ENCODE peak calls at places on chromosome 2, in five cellular contexts. W is transverse colon, K is stomach, V is K562, D is GM12878. N is an unnamed sample. For H3K4me1, the result is how much of the 10 kb centered on the place peaks cover.

GRCh38 chr2:46704593-46704992 is 211.0 kb downstream of the MCFD2 start:
- DNase-seq in W (no peak), K (no peak), V (no peak), D (no peak), N (no peak)

GRCh38 chr2:232574674-232575403 is 24.4 kb downstream of the EIF4E2 start:
- DNase-seq in W (no peak), K (no peak), V (no peak), D (no peak), N (no peak)

GRCh38 chr2:148721991-148722777 is 77.6 kb downstream of the EPC2 start:
- DNase-seq in W (no peak), K (no peak), V (no peak), D (no peak), N (no peak)

GRCh38 chr2:130391058-130391871 is 35.4 kb downstream of the PTPN18 start:
- DNase-seq in W (peak), K (peak), V (peak), D (no peak), N (peak)

GRCh38 chr2:151845481-151845880 is 17.3 kb upstream of the ARL5A start:
- DNase-seq in W (no peak), K (no peak), V (no peak), D (no peak), N (no peak)

GRCh38 chr2:133287709-133288108 is 280.6 kb downstream of the NCKAP5 start:
- DNase-seq in W (no peak), K (no peak), V (no peak), D (no peak), N (no peak)

GRCh38 chr2:160145471-160145870 is 54.6 kb downstream of the ITGB6 start:
- DNase-seq in W (no peak), K (no peak), V (no peak), D (no peak), N (no peak)

GRCh38 chr2:240929364-240930095 is 23.4 kb downstream of the CROCC2 start:
- DNase-seq in W (peak), K (peak), V (no peak), D (no peak), N (peak)

GRCh38 chr2:240452471-240453256 is 17.2 kb downstream of the GPC1 start:
- DNase-seq in W (peak), K (peak), V (peak), D (no peak), N (peak)

GRCh38 chr2:8152392-8153257 is 529.2 kb upstream of the ID2 start:
- DNase-seq in W (no peak), K (no peak), V (no peak), D (peak), N (no peak)

GRCh38 chr2:151238527-151239487 is 22.9 kb downstream of the RBM43 start:
- DNase-seq in W (peak), K (no peak), V (peak), D (peak), N (peak)

GRCh38 chr2:224650815-224651439 is 65.2 kb downstream of the CCDC195 start:
- DNase-seq in W (no peak), K (no peak), V (peak), D (no peak), N (no peak)

GRCh38 chr2:120001461-120001860 is 11.4 kb upstream of the EPB41L5 start:
- DNase-seq in W (no peak), K (no peak), V (no peak), D (no peak), N (no peak)

GRCh38 chr2:196435189-196435588 is 204.3 kb upstream of the CCDC150 start:
- DNase-seq in W (no peak), K (no peak), V (no peak), D (no peak), N (no peak)

GRCh38 chr2:216536725-216537124 is 38.1 kb downstream of the RPL37A start:
- DNase-seq in W (no peak), K (no peak), V (no peak), D (no peak), N (no peak)

GRCh38 chr2:13255485-13255884 is 538.7 kb downstream of the TRIB2 start:
- DNase-seq in W (no peak), K (no peak), V (no peak), D (no peak), N (no peak)

GRCh38 chr2:54634564-54635511 is 88.6 kb upstream of the EML6 start:
- DNase-seq in W (peak), K (no peak), V (no peak), D (peak), N (peak)

GRCh38 chr2:230000118-230000841 is 68.4 kb downstream of the SLC16A14 start:
- DNase-seq in W (no peak), K (no peak), V (no peak), D (peak), N (no peak)

GRCh38 chr2:28661589-28662001 is 90.0 kb upstream of the PPP1CB start:
- DNase-seq in W (peak), K (peak), V (no peak), D (no peak), N (peak)

GRCh38 chr2:120109186-120110061 is 96.5 kb downstream of the EPB41L5 start:
- DNase-seq in W (no peak), K (no peak), V (peak), D (peak), N (no peak)

GRCh38 chr2:129462349-129462748 is 517.1 kb upstream of the RAB6C start:
- DNase-seq in W (no peak), K (no peak), V (no peak), D (no peak), N (no peak)

GRCh38 chr2:226299771-226300170 is 499.8 kb downstream of the IRS1 start:
- DNase-seq in W (no peak), K (no peak), V (no peak), D (no peak), N (no peak)

GRCh38 chr2:189236066-189236465 is 56.5 kb upstream of the COL5A2 start:
- DNase-seq in W (no peak), K (no peak), V (no peak), D (no peak), N (no peak)

GRCh38 chr2:172429351-172429968 is 2.1 kb downstream of the ITGA6 start:
- DNase-seq in W (no peak), K (no peak), V (no peak), D (no peak), N (no peak)

GRCh38 chr2:9095690-9096089 is 92.2 kb upstream of the MBOAT2 start:
- DNase-seq in W (peak), K (peak), V (no peak), D (no peak), N (no peak)

GRCh38 chr2:109379507-109379906 is 234.3 kb downstream of the SEPTIN10 start:
- DNase-seq in W (no peak), K (peak), V (no peak), D (no peak), N (peak)

GRCh38 chr2:111708478-111708877 is 175.5 kb downstream of the ANAPC1 start:
- DNase-seq in W (no peak), K (no peak), V (no peak), D (no peak), N (no peak)

GRCh38 chr2:135742307-135742838 is 718 bp downstream of the UBXN4 start:
- DNase-seq in W (peak), K (peak), V (no peak), D (no peak), N (no peak)

GRCh38 chr2:65069425-65069824 is 13.2 kb downstream of the CEP68 start:
- DNase-seq in W (no peak), K (no peak), V (no peak), D (no peak), N (no peak)

GRCh38 chr2:65070856-65071255 is 14.6 kb downstream of the CEP68 start:
- DNase-seq in W (no peak), K (no peak), V (no peak), D (no peak), N (no peak)

GRCh38 chr2:65070172-65070830 is 14.1 kb downstream of the CEP68 start:
- DNase-seq in W (peak), K (no peak), V (no peak), D (no peak), N (no peak)

GRCh38 chr2:65072181-65072970 is 16.2 kb downstream of the CEP68 start:
- DNase-seq in W (no peak), K (no peak), V (no peak), D (no peak), N (no peak)

DNA sequence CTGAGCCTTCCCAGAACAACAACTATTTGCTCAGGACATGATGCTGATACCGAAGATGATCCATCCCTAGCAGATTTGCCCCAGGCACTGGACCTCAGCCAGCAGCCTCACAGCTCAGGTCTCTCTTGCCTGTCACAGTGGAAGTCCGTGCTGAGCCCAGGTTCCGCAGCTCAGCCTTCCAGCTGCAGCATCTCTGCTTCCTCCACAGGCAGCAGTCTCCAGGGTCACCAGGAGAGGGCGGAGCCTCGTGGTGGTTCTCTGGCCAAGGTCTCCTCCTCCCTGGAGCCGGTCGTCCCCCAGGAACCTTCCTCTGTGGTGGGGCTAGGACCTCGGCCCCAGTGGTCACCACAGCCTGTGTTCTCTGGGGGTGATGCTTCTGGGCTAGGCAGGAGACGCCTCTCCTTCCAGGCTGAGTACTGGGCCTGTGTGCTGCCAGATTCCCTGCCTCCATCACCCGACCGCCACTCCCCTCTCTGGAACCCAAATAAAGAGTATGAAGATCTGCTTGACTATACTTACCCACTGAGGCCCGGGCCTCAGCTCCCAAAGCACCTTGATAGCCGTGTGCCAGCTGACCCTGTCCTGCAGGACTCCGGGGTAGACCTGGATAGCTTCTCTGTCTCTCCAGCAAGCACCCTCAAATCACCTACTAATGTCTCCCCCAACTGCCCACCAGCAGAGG is 15.4 kb downstream of the CEP68 start:
- DNase-seq in W (no peak), K (no peak), V (peak), D (no peak), N (peak)
- H3K4me1 ChIP-seq in W (under half), K (half or more), V (under half), D (under half), N (half or more)

DNA sequence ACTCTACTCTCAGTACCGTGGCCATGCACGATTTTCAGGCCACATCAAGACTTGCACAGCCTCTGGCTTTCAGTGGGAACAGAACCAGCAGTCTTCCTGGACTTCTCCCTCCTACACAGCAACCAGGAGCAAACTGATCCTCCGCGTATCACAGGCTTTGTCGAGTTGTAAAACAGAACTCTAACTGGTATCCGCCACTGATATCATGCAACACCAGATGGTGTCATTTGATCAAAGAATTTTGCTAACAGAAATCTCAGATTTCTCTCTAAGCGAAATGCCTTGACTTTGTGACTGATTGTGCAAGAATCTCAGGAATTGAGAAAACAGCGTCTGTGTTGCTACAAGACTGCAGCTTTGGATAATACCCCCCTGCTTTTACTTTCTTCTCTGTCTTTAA is 85.7 kb downstream of the COPS8 start:
- DNase-seq in W (no peak), K (no peak), V (no peak), D (no peak), N (peak)
- TF ChIP-seq POLR2AphosphoS5 in W (peak), K (peak), V (no peak), D (no peak), N (peak)

DNA sequence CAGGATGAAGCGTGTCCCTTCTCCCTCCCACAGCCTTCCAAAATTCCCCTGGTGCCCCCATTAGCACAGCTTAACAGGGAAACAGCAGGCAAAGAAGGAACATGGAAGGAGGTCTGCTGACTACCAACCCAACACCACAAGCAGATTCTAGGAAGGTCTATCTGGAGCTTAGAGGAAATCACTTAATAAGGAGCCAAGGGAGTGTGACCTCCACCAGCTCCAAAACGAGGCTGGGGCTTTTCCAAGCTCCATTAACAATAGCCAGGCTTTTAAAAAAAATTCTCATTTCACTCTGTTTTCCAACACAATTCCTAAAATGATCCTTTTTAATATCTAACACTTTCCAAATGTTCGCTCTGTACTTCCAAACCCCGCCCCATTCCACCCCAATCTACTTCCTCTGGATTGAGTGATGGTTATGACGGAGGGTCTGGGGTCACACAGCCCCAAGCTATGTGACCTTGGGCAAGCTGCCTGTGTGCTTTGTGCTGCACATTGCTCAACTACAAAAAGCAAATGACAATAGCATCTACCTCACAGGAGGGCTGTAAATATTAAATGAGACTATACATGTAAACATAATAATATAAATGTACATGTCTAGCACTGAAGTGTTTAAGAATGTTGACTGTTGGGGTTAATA is 55.1 kb downstream of the STK39 start:
- DNase-seq in W (no peak), K (no peak), V (no peak), D (no peak), N (no peak)
- TF ChIP-seq EP300 in W (no peak), K (no peak), V (no peak), D (no peak), N (no peak)

GRCh38 chr2:222333397-222333796 is 34.6 kb upstream of the PAX3 start:
- DNase-seq in W (no peak), K (no peak), V (no peak), D (no peak), N (no peak)
- H3K4me1 ChIP-seq in W (under half), K (under half), V (under half), D (under half), N (under half)

DNA sequence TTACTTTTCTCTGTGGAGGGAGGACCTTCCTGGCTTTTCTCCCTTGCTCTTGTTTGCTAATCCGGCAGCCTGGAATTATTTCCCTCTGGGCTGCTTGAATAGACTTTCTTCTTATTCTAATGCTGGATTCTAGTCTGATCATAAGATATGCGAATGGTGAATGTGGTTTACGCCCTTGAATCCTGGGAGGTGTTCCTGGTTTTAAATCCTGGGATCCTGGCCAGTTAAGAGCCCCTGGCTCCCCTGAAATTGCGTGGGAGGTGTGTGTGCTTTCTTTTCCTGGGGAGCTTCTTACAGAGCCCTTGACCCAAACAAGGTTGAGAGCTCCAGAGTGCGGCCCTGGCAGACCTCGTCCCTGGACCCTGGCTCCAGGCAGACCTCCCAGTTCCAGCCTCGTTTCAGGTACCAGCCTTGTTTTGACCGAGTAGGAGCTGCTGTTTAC is 2.8 kb downstream of the SH3BP4 start:
- DNase-seq in W (no peak), K (no peak), V (no peak), D (no peak), N (peak)
- TF ChIP-seq POLR2AphosphoS5 in W (no peak), K (no peak), V (no peak), D (no peak), N (no peak)

GRCh38 chr2:85741811-85742507 is 11.8 kb upstream of the ATOH8 start:
- DNase-seq in W (peak), K (peak), V (no peak), D (no peak), N (peak)
- TF ChIP-seq EP300 in W (no peak), K (peak), V (no peak), D (no peak), N (no peak)

GRCh38 chr2:68385907-68386287 is 20.8 kb downstream of the PLEK start:
- DNase-seq in W (no peak), K (no peak), V (no peak), D (no peak), N (no peak)

GRCh38 chr2:68384485-68385107 is 19.5 kb downstream of the PLEK start:
- DNase-seq in W (no peak), K (no peak), V (no peak), D (no peak), N (no peak)

GRCh38 chr2:68386362-68386761 is 21.3 kb downstream of the PLEK start:
- DNase-seq in W (no peak), K (no peak), V (no peak), D (no peak), N (no peak)

GRCh38 chr2:68383778-68384177 is 18.7 kb downstream of the PLEK start:
- DNase-seq in W (no peak), K (no peak), V (no peak), D (no peak), N (no peak)

GRCh38 chr2:68385232-68385906 is 20.3 kb downstream of the PLEK start:
- DNase-seq in W (no peak), K (no peak), V (no peak), D (peak), N (no peak)
- H3K4me1 ChIP-seq in W (under half), K (under half), V (under half), D (half or more), N (under half)

GRCh38 chr2:43086451-43087221 is 139.8 kb downstream of the ZFP36L2 start:
- DNase-seq in W (peak), K (no peak), V (no peak), D (no peak), N (peak)
- TF ChIP-seq POLR2AphosphoS5 in W (peak), K (peak), V (no peak), D (no peak), N (peak)

N was measured in sigmoid colon.